ENCODE peak calls at places on chromosomes 1 and 21, in seven cellular contexts. N, E, T, M, I, A and R are unnamed samples.

GRCh38 chr1:23337869-23338268 is 6.2 kb downstream of the HNRNPR start:
- DNase-seq in T (no peak), I (no peak), M (no peak), E (no peak), A (no peak), N (no peak), R (no peak)

GRCh38 chr1:44842763-44843655 is at the start of gene PTCH2:
- DNase-seq in M (peak), N (peak), A (peak), E (no peak), I (no peak), T (no peak), R (peak)

GRCh38 chr1:192474080-192474683 is 101.4 kb upstream of the RGS1 start:
- DNase-seq in E (no peak), T (no peak), A (peak), M (peak), I (no peak), N (no peak), R (peak)

GRCh38 chr21:27578741-27579265 is 611.9 kb upstream of the ADAMTS5 start:
- DNase-seq in A (no peak), E (no peak), I (no peak), N (no peak), T (no peak), M (no peak), R (no peak)

GRCh38 chr21:37367301-37367757 is 756 bp downstream of the DYRK1A start:
- DNase-seq in M (no peak), E (no peak), A (no peak), I (no peak), N (no peak), T (no peak), R (no peak)

GRCh38 chr21:44013380-44014088 is 1.4 kb downstream of the TRAPPC10 start:
- DNase-seq in I (no peak), M (no peak), N (peak), E (no peak), T (peak), A (no peak), R (no peak)

GRCh38 chr21:43929217-43929971 is 64.4 kb downstream of the AGPAT3 start:
- DNase-seq in N (peak), E (no peak), A (no peak), M (peak), I (no peak), T (no peak), R (no peak)

GRCh38 chr1:181044449-181044966 is 10.7 kb downstream of the MR1 start:
- DNase-seq in E (peak), I (peak), N (peak), T (peak), M (no peak), A (peak), R (no peak)

GRCh38 chr1:152227310-152227928 is 3.4 kb upstream of the HRNR start:
- DNase-seq in T (no peak), A (peak), I (no peak), M (no peak), N (no peak), E (no peak), R (no peak)

GRCh38 chr1:109482796-109483638 is 688 bp upstream of the ATXN7L2 start:
- DNase-seq in M (peak), N (no peak), A (no peak), T (no peak), E (no peak), I (no peak), R (no peak)

GRCh38 chr1:172443666-172444453 is at the start of gene PIGC:
- DNase-seq in T (peak), I (no peak), E (peak), A (peak), M (peak), N (peak), R (peak)

GRCh38 chr1:69499203-69499803 is 68.4 kb upstream of the LRRC7 start:
- DNase-seq in M (no peak), N (no peak), T (no peak), E (no peak), A (no peak), I (no peak), R (no peak)

GRCh38 chr21:37166733-37167132 is 93.7 kb downstream of the TTC3 start:
- DNase-seq in N (no peak), T (no peak), M (no peak), A (peak), I (no peak), E (no peak), R (no peak)

GRCh38 chr1:236913371-236914037 is 90.7 kb downstream of the MT1HL1 start:
- DNase-seq in N (no peak), A (no peak), T (no peak), I (no peak), M (no peak), E (no peak), R (no peak)

GRCh38 chr1:21909787-21910503 is 27.2 kb downstream of the HSPG2 start:
- DNase-seq in E (no peak), M (peak), T (peak), I (no peak), A (no peak), N (no peak), R (peak)

GRCh38 chr1:46489638-46490602 is at the start of gene DMBX1:
- DNase-seq in A (peak), I (no peak), N (peak), E (peak), M (no peak), T (no peak), R (no peak)

GRCh38 chr1:160658956-160659255 is 12.1 kb upstream of the SLAMF1 start:
- DNase-seq in I (no peak), T (no peak), N (no peak), A (no peak), M (no peak), E (no peak), R (no peak)

GRCh38 chr21:38494688-38495087 is 3.6 kb downstream of the ERG start:
- DNase-seq in N (no peak), E (no peak), A (peak), T (no peak), I (no peak), M (no peak), R (no peak)

GRCh38 chr1:113652773-113653172 is 106.5 kb downstream of the PHTF1 start:
- DNase-seq in I (peak), T (no peak), A (no peak), N (no peak), E (no peak), M (no peak), R (no peak)

GRCh38 chr1:66046415-66046814 is 253.7 kb downstream of the PDE4B start:
- DNase-seq in I (no peak), M (no peak), E (no peak), T (no peak), A (no peak), N (no peak), R (no peak)

GRCh38 chr1:110829955-110830553 is 42.9 kb upstream of the CD53 start:
- DNase-seq in N (peak), E (peak), T (peak), I (no peak), A (peak), M (no peak), R (peak)

GRCh38 chr1:110682898-110683297 is 8.2 kb upstream of the KCNA3 start:
- DNase-seq in A (no peak), M (no peak), E (no peak), I (no peak), N (no peak), T (no peak), R (no peak)

GRCh38 chr1:119093721-119094120 is 46.7 kb downstream of the WARS2 start:
- DNase-seq in E (no peak), T (no peak), I (no peak), A (no peak), N (no peak), M (no peak), R (no peak)

GRCh38 chr1:85606414-85606800 is 25.8 kb downstream of the CCN1 start:
- DNase-seq in I (no peak), A (no peak), M (no peak), N (no peak), T (no peak), E (no peak), R (no peak)

GRCh38 chr1:53270873-53271272 is 32.6 kb upstream of the MAGOH start:
- DNase-seq in A (no peak), T (no peak), E (no peak), M (no peak), I (no peak), N (no peak), R (no peak)

GRCh38 chr1:38730511-38731397 is 128.8 kb downstream of the RRAGC start:
- DNase-seq in E (no peak), A (peak), T (no peak), I (peak), N (no peak), M (no peak), R (no peak)

GRCh38 chr1:77473690-77474089 is 191.9 kb downstream of the AK5 start:
- DNase-seq in T (no peak), N (no peak), E (no peak), I (peak), A (no peak), M (no peak), R (no peak)

GRCh38 chr1:88791192-88791591 is 100.2 kb downstream of the GTF2B start:
- DNase-seq in T (no peak), E (no peak), A (no peak), M (no peak), I (no peak), N (no peak), R (no peak)

GRCh38 chr21:42975886-42976608 is 1.7 kb downstream of the PKNOX1 start:
- DNase-seq in M (no peak), E (no peak), N (no peak), A (no peak), I (no peak), T (no peak), R (no peak)

GRCh38 chr21:46157987-46158451 is 2.6 kb upstream of the FTCD start:
- DNase-seq in N (no peak), T (no peak), A (no peak), E (no peak), I (no peak), M (no peak), R (no peak)

GRCh38 chr1:4119516-4120220 is 219.6 kb upstream of the C1orf174 start:
- DNase-seq in N (no peak), T (no peak), M (no peak), A (peak), I (no peak), E (no peak), R (no peak)

GRCh38 chr21:35050348-35051286 is 1.5 kb upstream of the RUNX1 start:
- DNase-seq in M (no peak), A (no peak), T (no peak), N (no peak), I (no peak), E (no peak), R (no peak)

GRCh38 chr1:53075761-53076163 is 13.7 kb downstream of the PODN start:
- DNase-seq in A (no peak), I (no peak), N (no peak), M (no peak), E (no peak), T (no peak), R (no peak)

GRCh38 chr1:41558761-41559171 is 74.3 kb upstream of the EDN2 start:
- DNase-seq in A (no peak), E (no peak), M (peak), I (no peak), T (no peak), N (no peak), R (no peak)